ENCODE peak calls at places on chromosome 7, in six cellular contexts. Y is H9, R is pancreas, X is cardiac fibroblast, I is AG04449, L is MM.1S. Z is an unnamed sample.

GRCh38 chr7:123410273-123410928 is 124.0 kb downstream of the IQUB start:
- DNase-seq in Y (no peak), R (no peak), X (peak; percentile 90), I (no peak), L (no peak), Z (no peak)

GRCh38 chr7:38795596-38795995 is 113.4 kb downstream of the VPS41 start:
- DNase-seq in Y (no peak), R (no peak), X (no peak), I (no peak), L (no peak), Z (no peak)

GRCh38 chr7:67593807-67594206 is 597.2 kb downstream of the TYW1 start:
- DNase-seq in Y (no peak), R (no peak), X (no peak), I (no peak), L (no peak), Z (no peak)

GRCh38 chr7:80078159-80078731 is 56.4 kb upstream of the GNAI1 start:
- DNase-seq in Y (no peak), R (no peak), X (peak; percentile 77), I (no peak), L (peak; percentile 26), Z (no peak)

GRCh38 chr7:151732834-151733585 is 143.9 kb downstream of the PRKAG2 start:
- DNase-seq in Y (no peak), R (no peak), X (no peak), I (no peak), L (no peak), Z (no peak)

GRCh38 chr7:141003172-141004080 is 11.3 kb downstream of the MRPS33 start:
- DNase-seq in Y (no peak), R (no peak), X (no peak), I (no peak), L (no peak), Z (no peak)

GRCh38 chr7:13099197-13099795 is 411.9 kb downstream of the ARL4A start:
- DNase-seq in Y (no peak), R (no peak), X (peak; percentile 63), I (no peak), L (no peak), Z (no peak)

GRCh38 chr7:92835851-92836488 is 403 bp downstream of the CDK6 start:
- DNase-seq in Y (no peak), R (peak; percentile 62), X (peak; percentile 39), I (no peak), L (peak; percentile 36), Z (no peak)

GRCh38 chr7:117169907-117170306 is 153.0 kb downstream of the WNT2 start:
- DNase-seq in Y (no peak), R (no peak), X (peak; percentile 44), I (no peak), L (no peak), Z (no peak)

GRCh38 chr7:35355911-35356310 is 102.0 kb upstream of the TBX20 start:
- DNase-seq in Y (no peak), R (no peak), X (no peak), I (no peak), L (no peak), Z (no peak)

GRCh38 chr7:140625908-140626868 is 14.4 kb downstream of the DENND2A start:
- DNase-seq in Y (peak; percentile 94), R (peak; percentile 71), X (peak; percentile 97), I (peak; percentile 85), L (no peak), Z (peak; percentile 80)

GRCh38 chr7:91836065-91836368 is 44.5 kb downstream of the MTERF1 start:
- DNase-seq in Y (no peak), R (no peak), X (peak; percentile 16), I (no peak), L (no peak), Z (no peak)

GRCh38 chr7:33298848-33299247 is 169.5 kb downstream of the BBS9 start:
- DNase-seq in Y (no peak), R (no peak), X (no peak), I (no peak), L (no peak), Z (no peak)

GRCh38 chr7:5704534-5704922 is 76.9 kb downstream of the RNF216 start:
- DNase-seq in Y (peak; percentile 66), R (peak; percentile 70), X (peak; percentile 92), I (no peak), L (peak; percentile 73), Z (no peak)

GRCh38 chr7:50356212-50356944 is 51.9 kb downstream of the IKZF1 start:
- DNase-seq in Y (no peak), R (no peak), X (no peak), I (no peak), L (no peak), Z (no peak)

GRCh38 chr7:103947026-103947655 is 42.3 kb downstream of the RELN start:
- DNase-seq in Y (no peak), R (no peak), X (peak; percentile 15), I (no peak), L (no peak), Z (no peak)
- TF ChIP-seq CTCF in Y (no peak), R (no peak), X (no peak), I (no peak), L (no peak), Z (no peak)

GRCh38 chr7:8413600-8413999 is 19.8 kb upstream of the NXPH1 start:
- DNase-seq in Y (no peak), R (no peak), X (no peak), I (no peak), L (no peak), Z (no peak)
- TF ChIP-seq CTCF in Y (no peak), R (no peak), X (no peak), I (no peak), L (no peak), Z (no peak)

DNA sequence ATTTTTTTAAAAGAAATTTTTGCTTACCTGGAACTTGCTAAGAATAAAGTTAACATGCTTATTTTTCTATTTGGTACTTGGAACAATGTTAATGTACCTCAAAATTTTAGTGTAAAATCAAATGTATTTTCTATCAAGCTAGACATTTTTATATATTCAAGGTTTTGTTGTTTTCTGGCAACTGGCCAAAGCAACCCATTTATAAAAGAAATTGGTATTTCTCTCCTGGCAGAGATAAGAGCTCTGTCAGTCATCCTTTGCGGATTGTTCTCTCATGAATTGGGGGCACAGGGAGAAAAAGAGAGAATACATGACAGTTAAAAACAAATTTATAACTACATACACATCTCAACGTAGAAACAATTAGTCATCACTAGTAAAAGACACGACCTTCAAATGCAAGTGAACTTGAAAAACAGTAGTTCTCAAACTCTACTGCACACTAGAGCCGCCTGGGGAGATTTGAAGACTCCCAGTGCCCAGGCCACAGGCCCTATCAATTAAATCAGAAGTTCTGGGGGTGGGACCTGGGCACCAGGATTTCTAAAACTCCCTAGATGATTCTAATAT is 152.4 kb upstream of the LAMB4 start:
- DNase-seq in Y (no peak), R (no peak), X (peak; percentile 43), I (no peak), L (no peak), Z (no peak)
- TF ChIP-seq CTCF in Y (no peak), R (no peak), X (no peak), I (no peak), L (no peak), Z (no peak)

DNA sequence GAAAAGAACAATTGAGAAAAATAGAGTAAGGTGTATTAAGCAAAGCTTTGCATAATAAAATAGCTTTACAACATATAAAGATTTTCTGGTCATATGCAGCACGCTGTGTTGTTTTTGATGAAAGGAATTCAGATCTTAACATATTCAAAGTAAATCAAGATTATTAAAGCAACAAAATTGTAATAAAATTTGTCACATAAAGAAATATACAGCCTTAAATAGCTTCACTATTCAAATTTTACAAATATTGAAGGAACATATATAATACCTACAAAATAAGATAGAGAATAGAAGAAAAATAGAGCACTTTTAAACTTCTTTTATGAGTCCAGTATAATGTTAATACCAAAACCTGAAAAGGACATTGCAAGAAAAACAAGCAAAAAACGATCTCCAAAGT is 749.1 kb upstream of the POT1 start:
- DNase-seq in Y (no peak), R (no peak), X (no peak), I (no peak), L (no peak), Z (no peak)
- TF ChIP-seq CTCF in Y (no peak), R (no peak), X (no peak), I (no peak), L (no peak), Z (no peak)

GRCh38 chr7:56097700-56098099 is 4.9 kb upstream of the PHKG1 start:
- DNase-seq in Y (no peak), R (no peak), X (peak; percentile 91), I (peak; percentile 21), L (peak; percentile 71), Z (peak; percentile 89)

GRCh38 chr7:56091591-56091990 is 1.2 kb downstream of the PHKG1 start:
- DNase-seq in Y (no peak), R (no peak), X (no peak), I (no peak), L (no peak), Z (peak; percentile 39)

GRCh38 chr7:56087445-56087844 is 5.3 kb downstream of the PHKG1 start:
- DNase-seq in Y (no peak), R (no peak), X (no peak), I (no peak), L (no peak), Z (no peak)

DNA sequence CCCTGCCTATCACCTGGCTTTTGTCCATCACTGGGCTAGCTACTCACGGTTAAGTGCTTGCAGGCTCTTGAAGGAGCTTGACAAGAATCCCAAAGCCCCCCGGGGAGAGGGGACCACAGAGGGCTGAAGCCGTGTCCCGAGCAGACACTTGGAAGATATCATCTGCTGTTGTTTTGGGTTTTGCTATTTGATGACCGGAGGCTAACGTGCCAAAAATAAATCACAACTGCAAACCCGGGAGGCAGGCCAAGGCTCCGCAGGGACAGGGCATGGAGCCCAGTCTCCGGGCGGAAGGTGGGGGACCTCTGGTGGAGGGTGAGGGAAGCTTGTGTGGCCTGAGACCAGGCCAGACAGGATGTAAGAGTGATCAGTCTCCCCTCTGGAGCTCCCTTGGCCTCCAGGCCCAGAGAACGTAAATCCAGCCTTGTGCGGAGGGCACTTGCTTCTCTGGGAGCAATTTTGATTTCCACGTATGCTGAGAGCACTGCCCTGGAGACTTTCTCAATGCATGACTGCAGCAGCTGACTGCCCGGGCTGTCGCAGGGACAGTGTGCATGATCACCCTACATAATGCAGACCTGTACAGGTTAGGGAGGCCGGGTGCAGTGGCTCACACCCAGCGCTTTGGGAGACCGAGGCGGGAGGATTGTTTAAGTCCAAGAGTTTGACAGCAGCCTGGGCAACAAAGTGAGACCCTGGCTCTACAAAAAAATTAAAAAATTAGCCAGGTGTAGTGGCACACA is at the start of gene PHKG1:
- DNase-seq in Y (peak; percentile 48), R (peak; percentile 87), X (peak; percentile 81), I (peak; percentile 44), L (no peak), Z (peak; percentile 82)
- TF ChIP-seq CTCF in Y (peak; percentile 61), R (peak; percentile 55), X (peak; percentile 47), I (peak; percentile 29), L (no peak), Z (peak; percentile 65)

GRCh38 chr7:74023037-74023436 is 4.9 kb upstream of the ELN start:
- DNase-seq in Y (peak; percentile 50), R (no peak), X (peak; percentile 59), I (no peak), L (no peak), Z (peak; percentile 25)
- TF ChIP-seq CTCF in Y (no peak), R (no peak), X (no peak), I (no peak), L (no peak), Z (peak; percentile 8)

Z was measured in AG09319.